ENCODE peak calls at places on chromosomes 16 and 17, in five cellular contexts. One of them, this sample, is unnamed.
A peak's percentile ranks its signal among the peaks of the same experiment; 100 is the strongest.

GRCh38 chr17:31052187-31052889 is 42.4 kb upstream of the NF1 start:
- DNase-seq in pancreas: peak; percentile 23
- DNase-seq in hypothalamus: no peak
- DNase-seq in activated effector memory CD4-positive, alpha-beta T cell treated with Interleukin-2 at 50 U/mL for 16 hours: no peak
- DNase-seq in mucosa of descending colon: peak; percentile 29
- DNase-seq in this sample: no peak

GRCh38 chr16:24925163-24925562 is 79.4 kb downstream of the SLC5A11 start:
- DNase-seq in pancreas: no peak
- DNase-seq in hypothalamus: no peak
- DNase-seq in activated effector memory CD4-positive, alpha-beta T cell treated with Interleukin-2 at 50 U/mL for 16 hours: no peak
- DNase-seq in mucosa of descending colon: no peak
- DNase-seq in this sample: no peak

GRCh38 chr17:15260376-15261062 is 4.6 kb downstream of the PMP22 start:
- DNase-seq in pancreas: peak; percentile 76
- DNase-seq in hypothalamus: peak; percentile 86
- DNase-seq in activated effector memory CD4-positive, alpha-beta T cell treated with Interleukin-2 at 50 U/mL for 16 hours: peak; percentile 9
- DNase-seq in mucosa of descending colon: peak; percentile 86
- DNase-seq in this sample: peak; percentile 88

GRCh38 chr16:27969574-27969973 is 93.9 kb downstream of the GSG1L start:
- DNase-seq in pancreas: no peak
- DNase-seq in hypothalamus: no peak
- DNase-seq in activated effector memory CD4-positive, alpha-beta T cell treated with Interleukin-2 at 50 U/mL for 16 hours: no peak
- DNase-seq in mucosa of descending colon: no peak
- DNase-seq in this sample: no peak

GRCh38 chr16:56780646-56781045 is 50.7 kb downstream of the NUP93 start:
- DNase-seq in pancreas: no peak
- DNase-seq in hypothalamus: no peak
- DNase-seq in activated effector memory CD4-positive, alpha-beta T cell treated with Interleukin-2 at 50 U/mL for 16 hours: no peak
- DNase-seq in mucosa of descending colon: no peak
- DNase-seq in this sample: no peak

GRCh38 chr17:79388556-79389295 is 222.1 kb downstream of the RBFOX3 start:
- DNase-seq in pancreas: peak; percentile 63
- DNase-seq in hypothalamus: peak; percentile 10
- DNase-seq in activated effector memory CD4-positive, alpha-beta T cell treated with Interleukin-2 at 50 U/mL for 16 hours: no peak
- DNase-seq in mucosa of descending colon: peak; percentile 64
- DNase-seq in this sample: peak; percentile 90

GRCh38 chr17:31275126-31275525 is 21.9 kb downstream of the OMG start:
- DNase-seq in pancreas: no peak
- DNase-seq in hypothalamus: no peak
- DNase-seq in activated effector memory CD4-positive, alpha-beta T cell treated with Interleukin-2 at 50 U/mL for 16 hours: no peak
- DNase-seq in mucosa of descending colon: no peak
- DNase-seq in this sample: no peak

GRCh38 chr16:49921791-49922456 is 66.0 kb upstream of the ZNF423 start:
- DNase-seq in pancreas: peak; percentile 58
- DNase-seq in hypothalamus: no peak
- DNase-seq in activated effector memory CD4-positive, alpha-beta T cell treated with Interleukin-2 at 50 U/mL for 16 hours: peak; percentile 6
- DNase-seq in mucosa of descending colon: peak; percentile 90
- DNase-seq in this sample: peak; percentile 82

GRCh38 chr16:57962046-57962445 is 8.9 kb downstream of the CNGB1 start:
- DNase-seq in pancreas: no peak
- DNase-seq in hypothalamus: no peak
- DNase-seq in activated effector memory CD4-positive, alpha-beta T cell treated with Interleukin-2 at 50 U/mL for 16 hours: no peak
- DNase-seq in mucosa of descending colon: no peak
- DNase-seq in this sample: no peak

GRCh38 chr16:66841366-66841765 is 2.8 kb upstream of the CA7 start:
- DNase-seq in pancreas: no peak
- DNase-seq in hypothalamus: no peak
- DNase-seq in activated effector memory CD4-positive, alpha-beta T cell treated with Interleukin-2 at 50 U/mL for 16 hours: no peak
- DNase-seq in mucosa of descending colon: peak; percentile 42
- DNase-seq in this sample: no peak

GRCh38 chr16:27429981-27430441 is 28.0 kb downstream of the IL21R start:
- DNase-seq in pancreas: no peak
- DNase-seq in hypothalamus: no peak
- DNase-seq in activated effector memory CD4-positive, alpha-beta T cell treated with Interleukin-2 at 50 U/mL for 16 hours: no peak
- DNase-seq in mucosa of descending colon: no peak
- DNase-seq in this sample: peak; percentile 4

GRCh38 chr16:52861614-52862022 is 191.1 kb downstream of the CHD9NB start:
- DNase-seq in pancreas: no peak
- DNase-seq in hypothalamus: no peak
- DNase-seq in activated effector memory CD4-positive, alpha-beta T cell treated with Interleukin-2 at 50 U/mL for 16 hours: no peak
- DNase-seq in mucosa of descending colon: peak; percentile 57
- DNase-seq in this sample: no peak

GRCh38 chr17:38561416-38562214 is 44.1 kb downstream of the SRCIN1 start:
- DNase-seq in pancreas: no peak
- DNase-seq in hypothalamus: no peak
- DNase-seq in activated effector memory CD4-positive, alpha-beta T cell treated with Interleukin-2 at 50 U/mL for 16 hours: no peak
- DNase-seq in mucosa of descending colon: no peak
- DNase-seq in this sample: peak; percentile 71

GRCh38 chr17:79779088-79779529 is 1.2 kb downstream of the CBX2 start:
- DNase-seq in pancreas: no peak
- DNase-seq in hypothalamus: no peak
- DNase-seq in activated effector memory CD4-positive, alpha-beta T cell treated with Interleukin-2 at 50 U/mL for 16 hours: no peak
- DNase-seq in mucosa of descending colon: no peak
- DNase-seq in this sample: peak; percentile 55

GRCh38 chr17:31115168-31115567 is 20.4 kb downstream of the NF1 start:
- DNase-seq in pancreas: no peak
- DNase-seq in hypothalamus: no peak
- DNase-seq in activated effector memory CD4-positive, alpha-beta T cell treated with Interleukin-2 at 50 U/mL for 16 hours: no peak
- DNase-seq in mucosa of descending colon: no peak
- DNase-seq in this sample: no peak

GRCh38 chr16:1430759-1431496 is at the start of gene PERCC1:
- DNase-seq in pancreas: no peak
- DNase-seq in hypothalamus: no peak
- DNase-seq in activated effector memory CD4-positive, alpha-beta T cell treated with Interleukin-2 at 50 U/mL for 16 hours: no peak
- DNase-seq in mucosa of descending colon: no peak
- DNase-seq in this sample: peak; percentile 28

GRCh38 chr16:27427538-27427937 is 25.6 kb downstream of the IL21R start:
- DNase-seq in pancreas: no peak
- DNase-seq in hypothalamus: no peak
- DNase-seq in activated effector memory CD4-positive, alpha-beta T cell treated with Interleukin-2 at 50 U/mL for 16 hours: no peak
- DNase-seq in mucosa of descending colon: no peak
- DNase-seq in this sample: no peak

GRCh38 chr17:57408064-57408811 is 151.9 kb downstream of the MSI2 start:
- DNase-seq in pancreas: no peak
- DNase-seq in hypothalamus: no peak
- DNase-seq in activated effector memory CD4-positive, alpha-beta T cell treated with Interleukin-2 at 50 U/mL for 16 hours: no peak
- DNase-seq in mucosa of descending colon: peak; percentile 57
- DNase-seq in this sample: no peak

GRCh38 chr17:49439305-49439672 is 24.6 kb upstream of the PHB1 start:
- DNase-seq in pancreas: no peak
- DNase-seq in hypothalamus: no peak
- DNase-seq in activated effector memory CD4-positive, alpha-beta T cell treated with Interleukin-2 at 50 U/mL for 16 hours: no peak
- DNase-seq in mucosa of descending colon: no peak
- DNase-seq in this sample: no peak

GRCh38 chr16:65908568-65908967 is 457.9 kb upstream of the CDH5 start:
- DNase-seq in pancreas: no peak
- DNase-seq in hypothalamus: peak; percentile 39
- DNase-seq in activated effector memory CD4-positive, alpha-beta T cell treated with Interleukin-2 at 50 U/mL for 16 hours: no peak
- DNase-seq in mucosa of descending colon: no peak
- DNase-seq in this sample: peak; percentile 35

GRCh38 chr17:36687736-36688135 is 86.4 kb downstream of the MRM1 start:
- DNase-seq in pancreas: no peak
- DNase-seq in hypothalamus: no peak
- DNase-seq in activated effector memory CD4-positive, alpha-beta T cell treated with Interleukin-2 at 50 U/mL for 16 hours: no peak
- DNase-seq in mucosa of descending colon: no peak
- DNase-seq in this sample: no peak

GRCh38 chr16:87374313-87374712 is 9.3 kb downstream of the FBXO31 start:
- DNase-seq in pancreas: no peak
- DNase-seq in hypothalamus: no peak
- DNase-seq in activated effector memory CD4-positive, alpha-beta T cell treated with Interleukin-2 at 50 U/mL for 16 hours: no peak
- DNase-seq in mucosa of descending colon: no peak
- DNase-seq in this sample: no peak

GRCh38 chr16:12802661-12803060 is 1.0 kb downstream of the CPPED1 start:
- DNase-seq in pancreas: no peak
- DNase-seq in hypothalamus: no peak
- DNase-seq in activated effector memory CD4-positive, alpha-beta T cell treated with Interleukin-2 at 50 U/mL for 16 hours: no peak
- DNase-seq in mucosa of descending colon: no peak
- DNase-seq in this sample: no peak

GRCh38 chr17:65103896-65104295 is 33.3 kb upstream of the RGS9 start:
- DNase-seq in pancreas: no peak
- DNase-seq in hypothalamus: no peak
- DNase-seq in activated effector memory CD4-positive, alpha-beta T cell treated with Interleukin-2 at 50 U/mL for 16 hours: no peak
- DNase-seq in mucosa of descending colon: no peak
- DNase-seq in this sample: no peak

GRCh38 chr17:49035470-49036269 is 38.5 kb downstream of the IGF2BP1 start:
- DNase-seq in pancreas: no peak
- DNase-seq in hypothalamus: no peak
- DNase-seq in activated effector memory CD4-positive, alpha-beta T cell treated with Interleukin-2 at 50 U/mL for 16 hours: no peak
- DNase-seq in mucosa of descending colon: peak; percentile 61
- DNase-seq in this sample: peak; percentile 75

GRCh38 chr17:410674-411401 is 58.2 kb upstream of the RPH3AL start:
- DNase-seq in pancreas: no peak
- DNase-seq in hypothalamus: peak; percentile 66
- DNase-seq in activated effector memory CD4-positive, alpha-beta T cell treated with Interleukin-2 at 50 U/mL for 16 hours: peak; percentile 52
- DNase-seq in mucosa of descending colon: peak; percentile 54
- DNase-seq in this sample: peak; percentile 25

GRCh38 chr16:88454315-88455057 is 1.4 kb downstream of the ZFPM1 start:
- DNase-seq in pancreas: peak; percentile 57
- DNase-seq in hypothalamus: no peak
- DNase-seq in activated effector memory CD4-positive, alpha-beta T cell treated with Interleukin-2 at 50 U/mL for 16 hours: peak; percentile 42
- DNase-seq in mucosa of descending colon: peak; percentile 47
- DNase-seq in this sample: no peak

This sample was measured in glutamatergic neuron.